ENCODE peak calls at places on chromosome 19, in six cellular contexts. One of them, this sample, is unnamed.
A peak's percentile ranks its signal among the peaks of the same experiment; 100 is the strongest.

GRCh38 chr19:33767898-33768413 is 28.7 kb upstream of the KCTD15 start:
- DNase-seq in A549: no peak
- DNase-seq in uterus: no peak
- DNase-seq in breast epithelium: no peak
- DNase-seq in tibial nerve: no peak
- DNase-seq in transverse colon: no peak
- DNase-seq in this sample: no peak

GRCh38 chr19:21109116-21109515 is 27.1 kb downstream of the ZNF714 start:
- DNase-seq in A549: no peak
- DNase-seq in uterus: no peak
- DNase-seq in tibial nerve: no peak
- DNase-seq in breast epithelium: no peak
- DNase-seq in transverse colon: no peak
- DNase-seq in this sample: no peak

GRCh38 chr19:1668339-1669123 is 16.1 kb upstream of the TCF3 start:
- DNase-seq in uterus: no peak
- DNase-seq in breast epithelium: no peak
- DNase-seq in tibial nerve: no peak
- DNase-seq in A549: no peak
- DNase-seq in transverse colon: peak; percentile 60
- DNase-seq in this sample: no peak

GRCh38 chr19:42303101-42303464 is 659 bp upstream of the PAFAH1B3 start:
- DNase-seq in breast epithelium: no peak
- DNase-seq in tibial nerve: no peak
- DNase-seq in transverse colon: no peak
- DNase-seq in A549: no peak
- DNase-seq in uterus: no peak
- DNase-seq in this sample: no peak

GRCh38 chr19:49890349-49891311 is 6.1 kb downstream of the IL4I1 start:
- DNase-seq in transverse colon: peak; percentile 67
- DNase-seq in breast epithelium: no peak
- DNase-seq in tibial nerve: no peak
- DNase-seq in A549: peak; percentile 62
- DNase-seq in uterus: no peak
- DNase-seq in this sample: no peak

GRCh38 chr19:39599116-39599515 is 3.2 kb upstream of the LGALS13 start:
- DNase-seq in tibial nerve: no peak
- DNase-seq in A549: no peak
- DNase-seq in breast epithelium: no peak
- DNase-seq in uterus: no peak
- DNase-seq in transverse colon: no peak
- DNase-seq in this sample: no peak

GRCh38 chr19:45467456-45468158 is at the start of gene FOSB:
- DNase-seq in A549: peak; percentile 96
- DNase-seq in breast epithelium: peak; percentile 97
- DNase-seq in transverse colon: peak; percentile 94
- DNase-seq in tibial nerve: peak; percentile 97
- DNase-seq in uterus: peak; percentile 96
- DNase-seq in this sample: peak; percentile 84

GRCh38 chr19:10228925-10229324 is 2.2 kb downstream of the S1PR2 start:
- DNase-seq in uterus: peak; percentile 34
- DNase-seq in breast epithelium: no peak
- DNase-seq in transverse colon: no peak
- DNase-seq in tibial nerve: peak; percentile 31
- DNase-seq in A549: peak; percentile 59
- DNase-seq in this sample: no peak

GRCh38 chr19:51339313-51339686 is 2.6 kb downstream of the VSIG10L start:
- DNase-seq in tibial nerve: no peak
- DNase-seq in breast epithelium: no peak
- DNase-seq in uterus: no peak
- DNase-seq in A549: peak; percentile 55
- DNase-seq in transverse colon: no peak
- DNase-seq in this sample: no peak

GRCh38 chr19:4636151-4636717 is 3.1 kb upstream of the TNFAIP8L1 start:
- DNase-seq in uterus: no peak
- DNase-seq in A549: peak; percentile 65
- DNase-seq in breast epithelium: peak; percentile 67
- DNase-seq in transverse colon: peak; percentile 70
- DNase-seq in tibial nerve: peak; percentile 26
- DNase-seq in this sample: no peak

GRCh38 chr19:35791814-35792279 is 16.5 kb downstream of the ARHGAP33 start:
- DNase-seq in uterus: no peak
- DNase-seq in tibial nerve: no peak
- DNase-seq in A549: no peak
- DNase-seq in transverse colon: no peak
- DNase-seq in breast epithelium: no peak
- DNase-seq in this sample: no peak

GRCh38 chr19:1857648-1858326 is 5.6 kb downstream of the KLF16 start:
- DNase-seq in breast epithelium: no peak
- DNase-seq in transverse colon: peak; percentile 81
- DNase-seq in tibial nerve: no peak
- DNase-seq in A549: no peak
- DNase-seq in uterus: no peak
- DNase-seq in this sample: no peak

GRCh38 chr19:52786078-52786463 is 520 bp downstream of the ZNF600 start:
- DNase-seq in breast epithelium: no peak
- DNase-seq in tibial nerve: no peak
- DNase-seq in A549: no peak
- DNase-seq in uterus: peak; percentile 15
- DNase-seq in transverse colon: peak; percentile 24
- DNase-seq in this sample: no peak

GRCh38 chr19:49857834-49858590 is 7.1 kb downstream of the PTOV1 start:
- DNase-seq in tibial nerve: no peak
- DNase-seq in uterus: peak; percentile 26
- DNase-seq in breast epithelium: no peak
- DNase-seq in transverse colon: no peak
- DNase-seq in A549: no peak
- DNase-seq in this sample: no peak

GRCh38 chr19:14979498-14980255 is at the start of gene SLC1A6:
- DNase-seq in uterus: no peak
- DNase-seq in transverse colon: no peak
- DNase-seq in breast epithelium: no peak
- DNase-seq in tibial nerve: no peak
- DNase-seq in A549: no peak
- DNase-seq in this sample: no peak

GRCh38 chr19:13887039-13887438 is 10.1 kb downstream of the NANOS3 start:
- DNase-seq in transverse colon: peak; percentile 75
- DNase-seq in uterus: no peak
- DNase-seq in breast epithelium: no peak
- DNase-seq in tibial nerve: no peak
- DNase-seq in A549: no peak
- DNase-seq in this sample: no peak

GRCh38 chr19:6030214-6030507 is 52.2 kb upstream of the RANBP3 start:
- DNase-seq in uterus: no peak
- DNase-seq in transverse colon: no peak
- DNase-seq in A549: no peak
- DNase-seq in breast epithelium: no peak
- DNase-seq in tibial nerve: no peak
- DNase-seq in this sample: no peak

GRCh38 chr19:56217039-56217949 is 15.2 kb downstream of the ZSCAN5C start:
- DNase-seq in A549: no peak
- DNase-seq in transverse colon: no peak
- DNase-seq in tibial nerve: no peak
- DNase-seq in uterus: no peak
- DNase-seq in breast epithelium: no peak
- DNase-seq in this sample: no peak

GRCh38 chr19:45008554-45008953 is 7.3 kb downstream of the RELB start:
- DNase-seq in breast epithelium: no peak
- DNase-seq in tibial nerve: no peak
- DNase-seq in uterus: no peak
- DNase-seq in transverse colon: peak; percentile 85
- DNase-seq in A549: no peak
- DNase-seq in this sample: no peak

GRCh38 chr19:10552596-10553053 is 8.9 kb downstream of the ATG4D start:
- DNase-seq in uterus: no peak
- DNase-seq in tibial nerve: no peak
- DNase-seq in breast epithelium: no peak
- DNase-seq in transverse colon: no peak
- DNase-seq in A549: peak; percentile 48
- DNase-seq in this sample: no peak

GRCh38 chr19:29610574-29611271 is 4.6 kb downstream of the POP4 start:
- DNase-seq in A549: peak; percentile 96
- DNase-seq in transverse colon: peak; percentile 80
- DNase-seq in tibial nerve: peak; percentile 89
- DNase-seq in uterus: peak; percentile 86
- DNase-seq in breast epithelium: peak; percentile 80
- DNase-seq in this sample: peak; percentile 20

GRCh38 chr19:37817180-37817911 is 38.0 kb upstream of the ZNF573 start:
- DNase-seq in transverse colon: peak; percentile 66
- DNase-seq in uterus: peak; percentile 74
- DNase-seq in breast epithelium: peak; percentile 82
- DNase-seq in tibial nerve: peak; percentile 43
- DNase-seq in A549: no peak
- DNase-seq in this sample: no peak

GRCh38 chr19:46080561-46080960 is 39.8 kb upstream of the IGFL4 start:
- DNase-seq in A549: no peak
- DNase-seq in uterus: peak; percentile 80
- DNase-seq in transverse colon: no peak
- DNase-seq in breast epithelium: no peak
- DNase-seq in tibial nerve: no peak
- DNase-seq in this sample: no peak

GRCh38 chr19:19027228-19027627 is 6.1 kb downstream of the SUGP2 start:
- DNase-seq in uterus: no peak
- DNase-seq in transverse colon: no peak
- DNase-seq in tibial nerve: no peak
- DNase-seq in A549: no peak
- DNase-seq in breast epithelium: no peak
- DNase-seq in this sample: no peak

GRCh38 chr19:19021115-19021514 is 12.2 kb downstream of the SUGP2 start:
- DNase-seq in transverse colon: no peak
- DNase-seq in tibial nerve: no peak
- DNase-seq in A549: no peak
- DNase-seq in uterus: no peak
- DNase-seq in breast epithelium: no peak
- DNase-seq in this sample: no peak

GRCh38 chr19:19028526-19028925 is 4.8 kb downstream of the SUGP2 start:
- DNase-seq in A549: no peak
- DNase-seq in tibial nerve: no peak
- DNase-seq in uterus: no peak
- DNase-seq in breast epithelium: no peak
- DNase-seq in transverse colon: no peak
- DNase-seq in this sample: no peak

GRCh38 chr19:19022380-19022961 is 10.8 kb downstream of the SUGP2 start:
- DNase-seq in breast epithelium: no peak
- DNase-seq in A549: no peak
- DNase-seq in uterus: no peak
- DNase-seq in transverse colon: no peak
- DNase-seq in tibial nerve: no peak
- DNase-seq in this sample: no peak

DNA sequence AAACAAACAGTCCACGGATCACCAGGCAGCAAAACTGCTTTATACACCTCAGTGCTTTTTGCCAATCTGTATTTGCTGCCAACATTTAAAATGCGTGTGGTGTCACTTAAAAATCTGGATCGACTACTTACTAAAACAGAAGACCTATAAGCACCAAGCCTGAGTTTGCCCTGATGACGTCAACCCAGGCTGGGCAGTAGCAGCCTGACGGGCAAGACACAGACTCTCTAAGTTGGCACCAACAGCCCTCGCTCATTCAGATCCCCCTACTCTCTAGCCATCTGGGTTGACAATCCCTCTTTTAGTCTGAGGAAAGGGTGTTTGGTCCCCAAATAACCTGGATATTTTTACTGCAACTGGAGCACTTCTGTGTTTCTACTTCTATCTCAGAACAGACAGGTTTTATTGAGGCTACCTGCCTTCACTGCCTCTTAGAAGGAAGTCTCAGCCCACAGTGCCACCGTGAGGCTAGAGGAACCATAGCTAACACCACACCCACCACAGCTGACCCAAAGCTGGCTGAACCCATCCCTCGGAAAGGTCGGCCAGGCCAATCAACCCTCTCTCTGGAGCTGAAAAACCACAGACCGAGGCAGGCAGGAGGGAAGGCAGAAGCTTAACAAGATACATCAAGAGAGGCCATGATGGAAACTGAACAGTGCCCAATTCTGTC is 6.9 kb downstream of the SUGP2 start:
- DNase-seq in breast epithelium: no peak
- DNase-seq in transverse colon: no peak
- DNase-seq in tibial nerve: peak; percentile 38
- DNase-seq in uterus: no peak
- DNase-seq in A549: no peak
- DNase-seq in this sample: no peak
- TF ChIP-seq CTCF in breast epithelium: no peak
- TF ChIP-seq CTCF in transverse colon: no peak
- TF ChIP-seq CTCF in tibial nerve: no peak
- TF ChIP-seq CTCF in uterus: no peak
- TF ChIP-seq CTCF in A549: peak; percentile 6
- TF ChIP-seq CTCF in this sample: no peak

DNA sequence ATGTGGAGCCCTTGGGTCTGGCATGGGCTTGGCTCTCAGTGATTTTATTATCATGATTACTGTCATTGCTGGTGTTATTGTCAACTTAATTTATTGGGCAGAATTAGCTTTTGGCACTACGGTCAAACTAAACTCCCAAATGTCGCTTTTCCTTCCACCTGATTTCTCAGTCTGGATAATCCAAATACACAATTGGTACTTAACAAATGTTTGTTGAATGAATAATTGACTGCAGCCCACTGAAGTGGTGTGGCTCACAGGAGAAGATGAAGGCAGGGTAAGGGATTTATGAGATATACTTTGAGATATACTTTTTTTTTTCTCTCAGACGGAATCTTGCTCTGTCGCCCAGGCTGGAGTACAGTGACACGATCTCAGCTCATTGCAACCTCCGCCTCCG is 1.5 kb downstream of the COLGALT1 start:
- DNase-seq in transverse colon: no peak
- DNase-seq in breast epithelium: no peak
- DNase-seq in A549: no peak
- DNase-seq in uterus: no peak
- DNase-seq in tibial nerve: no peak
- DNase-seq in this sample: no peak
- H3K4me1 ChIP-seq in transverse colon: peaks cover 27% of the 10 kb centered on the region
- H3K4me1 ChIP-seq in breast epithelium: no peaks in the 10 kb centered on the region
- H3K4me1 ChIP-seq in A549: peaks cover 20% of the 10 kb centered on the region
- H3K4me1 ChIP-seq in uterus: peaks cover 8% of the 10 kb centered on the region
- H3K4me1 ChIP-seq in tibial nerve: no peaks in the 10 kb centered on the region
- H3K4me1 ChIP-seq in this sample: peaks cover 13% of the 10 kb centered on the region

GRCh38 chr19:54190503-54190941 is 586 bp upstream of the TSEN34 start:
- DNase-seq in A549: peak; percentile 84
- DNase-seq in uterus: peak; percentile 100
- DNase-seq in tibial nerve: peak; percentile 99
- DNase-seq in breast epithelium: peak; percentile 100
- DNase-seq in transverse colon: peak; percentile 100
- DNase-seq in this sample: peak; percentile 96
- TF ChIP-seq POLR2A in A549: no peak
- TF ChIP-seq POLR2A in uterus: peak; percentile 35
- TF ChIP-seq POLR2A in tibial nerve: no peak
- TF ChIP-seq POLR2A in breast epithelium: no peak
- TF ChIP-seq POLR2A in transverse colon: no peak
- TF ChIP-seq POLR2A in this sample: no peak

DNA sequence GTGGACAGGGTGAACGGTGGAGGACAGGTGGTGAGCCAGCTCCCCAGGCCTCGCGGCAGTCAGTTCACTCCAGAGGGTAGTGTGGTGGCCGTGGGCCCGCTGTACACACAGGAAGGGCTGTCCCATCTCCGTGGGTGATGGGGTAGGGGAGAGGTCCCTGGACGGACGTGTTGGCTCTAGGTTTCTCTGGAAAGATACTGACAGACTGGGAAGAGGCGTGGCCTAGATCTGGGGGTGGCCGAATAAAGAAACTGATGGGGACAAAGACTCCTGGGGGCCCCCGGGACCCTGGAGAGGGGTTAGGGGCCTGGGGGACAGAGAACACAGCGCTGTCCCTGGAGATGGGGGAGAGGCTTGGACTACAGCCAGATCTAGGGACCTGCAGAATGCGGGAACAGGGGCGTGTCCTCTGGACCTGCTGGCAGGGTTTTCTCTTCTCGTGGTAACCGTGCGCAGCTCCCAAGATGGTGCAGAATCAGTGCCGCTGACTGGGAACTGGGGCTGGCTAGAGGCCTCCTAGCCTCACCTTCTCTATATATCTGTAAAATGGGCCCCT is 4.0 kb upstream of the PRAM1 start:
- DNase-seq in transverse colon: no peak
- DNase-seq in tibial nerve: no peak
- DNase-seq in A549: peak; percentile 43
- DNase-seq in breast epithelium: no peak
- DNase-seq in uterus: peak; percentile 35
- DNase-seq in this sample: no peak
- TF ChIP-seq CTCF in transverse colon: no peak
- TF ChIP-seq CTCF in tibial nerve: no peak
- TF ChIP-seq CTCF in A549: peak; percentile 5
- TF ChIP-seq CTCF in breast epithelium: peak; percentile 1
- TF ChIP-seq CTCF in uterus: no peak
- TF ChIP-seq CTCF in this sample: no peak